ENCODE peak calls at places on chromosome 1, in seven cellular contexts. H is glutamatergic neuron, E is HuH-7.5, A is Right ventricle myocardium superior, P is A549, T is iris pigment epithelial cell, B is foreskin fibroblast. W is an unnamed sample.

GRCh38 chr1:234628099-234628498 is 18.1 kb upstream of the IRF2BP2 start:
- DNase-seq in H (no peak), E (no peak), A (no peak), P (peak; percentile 77), T (peak; percentile 92), B (peak; percentile 88), W (peak; percentile 89)

GRCh38 chr1:150619576-150620509 is 9.6 kb downstream of the ENSA start:
- DNase-seq in H (no peak), E (no peak), A (no peak), P (peak; percentile 79), T (peak; percentile 78), B (peak; percentile 86), W (peak; percentile 67)

GRCh38 chr1:205645494-205645893 is 13.7 kb upstream of the ELK4 start:
- DNase-seq in H (peak; percentile 38), E (no peak), A (no peak), P (no peak), T (no peak), B (no peak), W (no peak)

GRCh38 chr1:21570528-21570875 is 61.3 kb downstream of the ALPL start:
- DNase-seq in H (no peak), E (no peak), A (no peak), P (no peak), T (no peak), B (no peak), W (no peak)

GRCh38 chr1:47435506-47436303 is 2.1 kb upstream of the FOXD2 start:
- DNase-seq in H (no peak), E (no peak), A (no peak), P (no peak), T (no peak), B (no peak), W (no peak)

GRCh38 chr1:21174230-21174629 is 2.5 kb downstream of the EIF4G3 start:
- DNase-seq in H (no peak), E (no peak), A (no peak), P (no peak), T (no peak), B (no peak), W (no peak)

GRCh38 chr1:64675718-64676345 is 69.0 kb upstream of the RAVER2 start:
- DNase-seq in H (no peak), E (no peak), A (no peak), P (peak; percentile 8), T (no peak), B (peak; percentile 16), W (no peak)

GRCh38 chr1:97334454-97334853 is 586.4 kb downstream of the DPYD start:
- DNase-seq in H (no peak), E (no peak), A (no peak), P (no peak), T (peak; percentile 92), B (peak; percentile 71), W (peak; percentile 98)

GRCh38 chr1:228207381-228207810 is 448 bp upstream of the OBSCN start:
- DNase-seq in H (no peak), E (no peak), A (no peak), P (no peak), T (no peak), B (no peak), W (no peak)

W was measured in astrocyte.